ENCODE peak calls at places on chromosomes 2 and 18, in ten cellular contexts. L is neural progenitor cell, E is astrocyte, A is B cell, J is HCT116, W is AG09319, C is GM13977, V is lung, G is progenitor cell of endocrine pancreas, Y is heart right ventricle. U is an unnamed sample.

GRCh38 chr2:127674241-127675209 is 805 bp downstream of the LIMS2 start:
- DNase-seq in L (peak; percentile 49), E (no peak), A (no peak), J (no peak), W (no peak), C (peak; percentile 80), V (no peak), G (no peak), Y (peak; percentile 70), U (no peak)

GRCh38 chr2:227322530-227323190 is 2.4 kb upstream of the MFF start:
- DNase-seq in L (no peak), E (no peak), A (no peak), J (no peak), W (no peak), C (no peak), V (no peak), G (no peak), Y (no peak), U (no peak)

GRCh38 chr2:162403884-162404283 is 60.0 kb downstream of the GCA start:
- DNase-seq in L (no peak), E (peak; percentile 68), A (no peak), J (no peak), W (no peak), C (no peak), V (no peak), G (no peak), Y (no peak), U (no peak)

GRCh38 chr2:111068435-111069058 is 52.2 kb upstream of the BCL2L11 start:
- DNase-seq in L (no peak), E (no peak), A (no peak), J (peak; percentile 61), W (no peak), C (no peak), V (no peak), G (no peak), Y (no peak), U (no peak)

GRCh38 chr2:157488877-157489276 is 45.0 kb upstream of the CYTIP start:
- DNase-seq in L (no peak), E (no peak), A (no peak), J (no peak), W (no peak), C (no peak), V (no peak), G (no peak), Y (no peak), U (no peak)

GRCh38 chr2:143474568-143474967 is 345.3 kb downstream of the ARHGAP15 start:
- DNase-seq in L (no peak), E (no peak), A (no peak), J (no peak), W (no peak), C (no peak), V (no peak), G (no peak), Y (no peak), U (no peak)

GRCh38 chr2:174510583-174511189 is 23.9 kb upstream of the GPR155 start:
- DNase-seq in L (peak; percentile 62), E (peak; percentile 12), A (no peak), J (peak; percentile 52), W (no peak), C (no peak), V (no peak), G (no peak), Y (no peak), U (no peak)

GRCh38 chr2:157672129-157672528 is 43.5 kb upstream of the ACVR1C start:
- DNase-seq in L (no peak), E (no peak), A (no peak), J (no peak), W (no peak), C (no peak), V (no peak), G (no peak), Y (no peak), U (no peak)

GRCh38 chr2:237413293-237414055 is 490 bp downstream of the COL6A3 start:
- DNase-seq in L (no peak), E (no peak), A (no peak), J (no peak), W (no peak), C (no peak), V (no peak), G (no peak), Y (no peak), U (no peak)

GRCh38 chr18:59005266-59005665 is 134.4 kb upstream of the SEC11C start:
- DNase-seq in L (no peak), E (peak; percentile 57), A (no peak), J (no peak), W (no peak), C (no peak), V (no peak), G (no peak), Y (peak; percentile 48), U (no peak)

GRCh38 chr2:200615247-200615646 is 29.4 kb downstream of the AOX1 start:
- DNase-seq in L (no peak), E (peak; percentile 71), A (no peak), J (no peak), W (no peak), C (no peak), V (no peak), G (no peak), Y (no peak), U (no peak)

GRCh38 chr2:236993-237539 is 26.8 kb downstream of the SH3YL1 start:
- DNase-seq in L (no peak), E (no peak), A (no peak), J (no peak), W (no peak), C (no peak), V (no peak), G (no peak), Y (no peak), U (no peak)

GRCh38 chr18:36176739-36177138 is 10.6 kb upstream of the MOCOS start:
- DNase-seq in L (no peak), E (peak; percentile 94), A (no peak), J (no peak), W (no peak), C (no peak), V (no peak), G (no peak), Y (no peak), U (no peak)

GRCh38 chr2:43412121-43412753 is 183.6 kb downstream of the THADA start:
- DNase-seq in L (no peak), E (peak; percentile 51), A (no peak), J (no peak), W (no peak), C (no peak), V (no peak), G (no peak), Y (no peak), U (no peak)

GRCh38 chr2:173690349-173690748 is 274.8 kb downstream of the SP3 start:
- DNase-seq in L (no peak), E (no peak), A (no peak), J (no peak), W (no peak), C (no peak), V (no peak), G (no peak), Y (no peak), U (no peak)

GRCh38 chr2:120203341-120204021 is 19.7 kb downstream of the TMEM185B start:
- DNase-seq in L (no peak), E (no peak), A (no peak), J (no peak), W (no peak), C (no peak), V (no peak), G (no peak), Y (no peak), U (no peak)

GRCh38 chr2:149739171-149739879 is 151.8 kb upstream of the MMADHC start:
- DNase-seq in L (no peak), E (peak; percentile 38), A (no peak), J (no peak), W (no peak), C (no peak), V (no peak), G (no peak), Y (no peak), U (no peak)

GRCh38 chr2:201618744-201619654 is 24.3 kb downstream of the TMEM237 start:
- DNase-seq in L (no peak), E (peak; percentile 39), A (no peak), J (no peak), W (peak; percentile 34), C (no peak), V (peak; percentile 74), G (no peak), Y (peak; percentile 85), U (no peak)
- TF ChIP-seq CTCF in L (no peak), E (no peak), A (no peak), J (no peak), W (peak; percentile 54), C (no peak), V (peak; percentile 17), G (no peak), Y (peak; percentile 63), U (no peak)

GRCh38 chr2:47088371-47089082 is 66.6 kb downstream of the STPG4 start:
- DNase-seq in L (no peak), E (peak; percentile 58), A (no peak), J (no peak), W (no peak), C (no peak), V (no peak), G (no peak), Y (no peak), U (no peak)
- TF ChIP-seq CTCF in L (peak; percentile 8), E (no peak), A (no peak), J (peak; percentile 37), W (peak; percentile 11), C (peak; percentile 19), V (no peak), G (no peak), Y (peak; percentile 40), U (peak; percentile 44)

GRCh38 chr2:50863218-50863617 is 168.7 kb downstream of the NRXN1 start:
- DNase-seq in L (no peak), E (no peak), A (no peak), J (no peak), W (no peak), C (no peak), V (no peak), G (no peak), Y (no peak), U (no peak)
- TF ChIP-seq CTCF in L (no peak), E (no peak), A (no peak), J (no peak), W (no peak), C (no peak), V (no peak), G (no peak), Y (no peak), U (no peak)

GRCh38 chr2:57372237-57372962 is 674.2 kb upstream of the VRK2 start:
- DNase-seq in L (no peak), E (no peak), A (no peak), J (no peak), W (no peak), C (no peak), V (no peak), G (no peak), Y (no peak), U (no peak)

GRCh38 chr2:57371186-57371585 is 675.4 kb upstream of the VRK2 start:
- DNase-seq in L (no peak), E (peak; percentile 1), A (no peak), J (no peak), W (no peak), C (no peak), V (no peak), G (no peak), Y (no peak), U (no peak)

GRCh38 chr2:57373530-57373929 is 673.1 kb upstream of the VRK2 start:
- DNase-seq in L (no peak), E (peak; percentile 70), A (no peak), J (peak; percentile 70), W (no peak), C (no peak), V (no peak), G (no peak), Y (no peak), U (no peak)

GRCh38 chr2:57376985-57377384 is 669.6 kb upstream of the VRK2 start:
- DNase-seq in L (peak; percentile 19), E (no peak), A (no peak), J (no peak), W (no peak), C (peak; percentile 23), V (no peak), G (no peak), Y (no peak), U (no peak)
- TF ChIP-seq CTCF in L (peak; percentile 53), E (no peak), A (no peak), J (peak; percentile 58), W (no peak), C (peak; percentile 48), V (no peak), G (peak; percentile 43), Y (peak; percentile 21), U (peak; percentile 59)

U was measured in chondrocyte.